ENCODE peak calls at places on chromosomes 12 and 14, in ten cellular contexts. L is A549; R is upper lobe of right lung; M is psoas muscle; P is cardiac muscle cell; K is K562; G is CD8-positive, alpha-beta T cell; E is CD4-positive, alpha-beta memory T cell; I is prostate gland; X is PC-3. B is an unnamed sample.
A peak's percentile ranks its signal among the peaks of the same experiment; 100 is the strongest.

GRCh38 chr12:29050503-29050902 is 98.6 kb upstream of the FAR2 start:
- DNase-seq in I (no peak), L (no peak), R (no peak), M (no peak), K (no peak), G (no peak), P (no peak), E (no peak), X (no peak), B (no peak)

GRCh38 chr12:7638764-7639570 is 26.7 kb downstream of the APOBEC1 start:
- DNase-seq in K (peak; percentile 79), P (peak; percentile 90), G (peak; percentile 66), X (peak; percentile 77), L (peak; percentile 83), I (peak; percentile 83), E (peak; percentile 83), R (peak; percentile 69), M (peak; percentile 77), B (peak; percentile 37)

GRCh38 chr14:96486705-96487104 is 15.5 kb upstream of the PAPOLA start:
- DNase-seq in K (no peak), M (no peak), E (no peak), G (no peak), P (no peak), R (no peak), X (no peak), I (no peak), L (no peak), B (no peak)

GRCh38 chr12:120508537-120508936 is 12.6 kb downstream of the DYNLL1 start:
- DNase-seq in L (no peak), G (no peak), P (no peak), M (no peak), E (no peak), K (no peak), I (no peak), R (no peak), X (no peak), B (no peak)

GRCh38 chr12:110744176-110744575 is 1.5 kb upstream of the PPP1CC start:
- DNase-seq in L (peak; percentile 53), I (no peak), X (peak; percentile 91), G (no peak), R (no peak), M (peak; percentile 61), P (peak; percentile 53), K (no peak), E (no peak), B (no peak)

GRCh38 chr12:95151821-95152220 is 65.4 kb downstream of the FGD6 start:
- DNase-seq in M (no peak), E (no peak), P (no peak), I (no peak), R (no peak), X (no peak), K (no peak), G (no peak), L (no peak), B (no peak)

GRCh38 chr14:93693914-93694313 is 94.4 kb downstream of the PRIMA1 start:
- DNase-seq in R (no peak), G (no peak), E (no peak), L (no peak), K (no peak), M (no peak), P (no peak), I (no peak), X (no peak), B (no peak)

GRCh38 chr12:13103391-13104033 is at the start of gene GSG1:
- DNase-seq in L (no peak), X (peak; percentile 54), I (no peak), K (no peak), P (peak; percentile 30), R (no peak), G (no peak), E (no peak), M (no peak), B (no peak)

GRCh38 chr14:91870001-91870400 is 2.7 kb upstream of the TC2N start:
- DNase-seq in M (no peak), I (no peak), R (no peak), X (peak; percentile 59), G (peak; percentile 51), K (no peak), P (no peak), E (peak; percentile 80), L (peak; percentile 15), B (no peak)

GRCh38 chr12:45730842-45731336 is 1.4 kb downstream of the ARID2 start:
- DNase-seq in K (peak; percentile 44), X (peak; percentile 17), L (no peak), G (no peak), M (no peak), I (no peak), E (peak; percentile 25), R (no peak), P (peak; percentile 40), B (no peak)

DNA sequence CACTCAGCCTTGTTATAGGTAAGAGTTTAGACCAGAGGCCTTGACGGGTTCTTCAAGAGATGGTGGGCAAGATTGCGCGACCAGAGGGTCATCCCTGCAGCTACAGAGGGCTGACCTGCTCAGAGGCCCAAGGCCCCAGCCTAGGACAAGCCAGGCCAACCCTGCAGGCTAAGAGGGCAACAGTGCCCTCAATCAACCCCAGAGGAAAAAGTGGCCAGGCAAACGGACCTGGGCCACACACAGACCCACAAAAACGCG is 1.3 kb downstream of the SSH1 start:
- DNase-seq in P (no peak), R (no peak), K (no peak), L (peak; percentile 69), E (no peak), X (no peak), M (no peak), G (no peak), I (no peak), B (no peak)
- H3K4me3 ChIP-seq in P (peak overlapping the region; percentile 96), R (peak overlapping the region; percentile 89), K (peak overlapping the region; percentile 46), L (peak overlapping the region; percentile 78), E (peak overlapping the region; percentile 74), X (peak overlapping the region; percentile 82), M (peak overlapping the region; percentile 98), G (no peak overlapping the region), I (peak overlapping the region; percentile 61), B (peak overlapping the region; percentile 100)

DNA sequence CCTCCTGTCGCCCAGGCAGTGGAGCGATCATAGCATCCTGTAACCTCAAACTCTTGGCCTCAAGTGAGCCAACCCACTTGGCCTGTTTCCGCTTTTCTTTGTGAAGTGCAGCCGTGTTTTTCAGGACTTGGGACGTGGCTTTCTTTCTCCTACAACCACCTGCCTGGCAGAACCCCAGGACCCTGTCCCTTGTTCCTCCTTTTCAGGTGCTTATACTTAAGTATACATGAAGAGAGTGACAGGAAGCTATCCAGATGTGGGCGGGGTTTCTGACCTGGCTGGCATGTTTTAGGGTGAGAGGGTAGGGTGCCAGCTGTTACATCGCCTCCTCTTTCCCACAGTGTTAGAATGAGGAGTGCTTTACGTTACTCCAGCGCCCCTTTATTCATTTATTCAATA is 684 bp downstream of the ZNF140 start:
- DNase-seq in P (no peak), I (no peak), R (no peak), L (no peak), K (no peak), G (no peak), M (no peak), E (no peak), X (no peak), B (no peak)
- H3K9me3 ChIP-seq in P (no peaks in the 10 kb centered on the region), I (peaks cover 4% of the 10 kb centered on the region), R (peaks cover 76% of the 10 kb centered on the region), L (peaks cover 90% of the 10 kb centered on the region), K (peaks cover 25% of the 10 kb centered on the region), G (peaks cover 50% of the 10 kb centered on the region), M (peaks cover 82% of the 10 kb centered on the region), E (peaks cover 23% of the 10 kb centered on the region), X (peaks cover 35% of the 10 kb centered on the region), B (peaks cover 71% of the 10 kb centered on the region)

GRCh38 chr14:103846008-103846568 is 1.3 kb downstream of the PPP1R13B start:
- DNase-seq in X (no peak), G (no peak), K (no peak), P (no peak), E (no peak), R (no peak), I (no peak), M (no peak), L (no peak), B (no peak)
- H3K27ac ChIP-seq in X (no peak overlapping the region), G (no peak overlapping the region), K (no peak overlapping the region), P (peak overlapping the region; percentile 76), E (peak overlapping the region; percentile 26), R (peak overlapping the region; percentile 78), I (peak overlapping the region; percentile 95), M (no peak overlapping the region), L (no peak overlapping the region), B (no peak overlapping the region)

DNA sequence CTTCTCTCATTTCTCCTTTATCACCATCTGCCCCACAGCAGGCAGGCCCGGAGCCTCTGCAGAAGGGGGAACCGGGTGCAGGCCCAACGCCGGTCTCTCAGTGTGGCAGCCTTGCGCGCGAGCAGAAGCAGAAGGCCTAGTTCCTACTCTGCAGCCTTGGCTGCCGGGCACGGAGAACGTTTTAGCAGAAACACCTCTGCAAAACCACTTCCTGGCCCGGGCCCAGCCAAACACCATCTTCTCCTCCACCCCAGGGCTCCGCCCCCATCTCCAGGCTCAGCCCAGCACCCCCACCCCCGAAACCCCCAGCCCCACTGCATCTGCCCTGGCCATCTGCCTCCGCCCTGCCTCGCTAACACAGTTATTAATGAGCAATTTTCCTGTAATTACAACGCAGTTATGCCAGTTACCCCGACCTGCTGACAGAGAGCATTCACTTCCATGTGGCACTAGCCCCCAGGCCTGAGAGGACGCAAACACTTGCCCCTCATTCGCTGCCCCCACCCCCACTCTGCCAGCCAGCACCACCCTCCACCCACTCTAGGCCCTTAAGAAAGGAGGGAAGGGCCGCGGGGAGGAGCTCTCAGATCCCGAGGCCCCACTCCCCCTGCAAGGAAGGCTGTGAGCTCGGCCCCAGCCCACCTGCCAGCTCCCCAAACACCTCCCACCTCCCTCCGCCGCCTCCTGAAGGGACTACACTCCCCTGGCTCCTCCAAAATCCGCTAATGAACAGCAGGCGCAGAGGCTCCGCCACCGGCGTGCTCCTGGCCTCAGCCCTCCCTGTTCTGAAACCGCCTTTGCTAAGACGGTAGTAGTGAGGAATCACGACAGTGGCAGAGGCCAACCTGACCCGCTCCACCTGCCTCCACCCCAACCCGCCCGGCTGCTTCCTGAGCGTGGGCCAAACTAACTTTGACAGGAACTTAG is 44.7 kb upstream of the FBRSL1 start:
- DNase-seq in X (no peak), L (no peak), G (peak; percentile 70), E (peak; percentile 79), P (no peak), M (no peak), I (peak; percentile 40), K (no peak), R (no peak), B (no peak)
- H3K4me3 ChIP-seq in X (peak overlapping the region; percentile 58), L (peak overlapping the region; percentile 74), G (peak overlapping the region; percentile 53), E (peak overlapping the region; percentile 36), P (no peak overlapping the region), M (no peak overlapping the region), I (peak overlapping the region; percentile 8), K (peak overlapping the region; percentile 90), R (peak overlapping the region; percentile 34), B (peak overlapping the region; percentile 41)

DNA sequence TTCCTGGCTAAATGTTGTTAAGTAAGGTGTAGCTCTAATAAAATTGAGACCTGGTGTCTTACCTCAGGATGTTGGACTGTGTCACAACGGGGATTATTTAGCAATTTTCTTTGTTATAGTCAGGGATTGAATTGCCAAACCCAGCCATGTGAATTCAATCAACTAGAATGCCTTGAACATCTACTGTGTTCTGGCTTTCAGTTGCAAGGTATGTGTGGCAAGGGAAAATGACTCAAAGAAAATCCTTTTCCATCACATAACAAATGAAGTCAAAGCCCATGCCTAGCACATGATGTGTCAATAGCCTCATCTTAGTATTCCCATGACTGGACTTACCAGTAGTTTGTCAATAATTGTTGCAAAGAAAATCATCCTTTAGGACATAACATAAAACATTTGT is 519.8 kb upstream of the FLRT2 start:
- DNase-seq in P (no peak), G (no peak), E (no peak), M (no peak), K (no peak), R (no peak), L (no peak), X (no peak), I (no peak), B (no peak)
- H3K9me3 ChIP-seq in P (no peaks in the 10 kb centered on the region), G (no peaks in the 10 kb centered on the region), E (no peaks in the 10 kb centered on the region), M (no peaks in the 10 kb centered on the region), K (no peaks in the 10 kb centered on the region), R (no peaks in the 10 kb centered on the region), L (no peaks in the 10 kb centered on the region), X (no peaks in the 10 kb centered on the region), I (no peaks in the 10 kb centered on the region), B (no peaks in the 10 kb centered on the region)